ENCODE peak calls at places on chromosome X, in six cellular contexts. C is OCI-LY7; V is stimulated activated effector memory CD8-positive, alpha-beta T cell treated with anti-CD3 and anti-CD28 coated beads, Interleukin-12 subunit alpha, Interleukin-12 subunit beta, amount 100 ng/mL, for 72 hours; W is bronchial epithelial cell; G is heart right ventricle; R is activated naive CD8-positive, alpha-beta T cell treated with anti-CD3 and anti-CD28 coated beads, Interleukin-2, amount 50 U/mL, for 24 hours. P is an unnamed sample.

GRCh38 chrX:140817943-140818342 is 108.4 kb downstream of the LINC00632 start:
- DNase-seq in C (peak), V (no peak), W (peak), G (no peak), R (no peak), P (peak)

GRCh38 chrX:69102805-69103204 is 62.4 kb downstream of the PJA1 start:
- DNase-seq in C (no peak), V (no peak), W (no peak), G (no peak), R (no peak), P (no peak)

GRCh38 chrX:68894513-68895338 is 65.9 kb downstream of the EFNB1 start:
- DNase-seq in C (no peak), V (no peak), W (peak), G (peak), R (peak), P (peak)

GRCh38 chrX:72634321-72634720 is 61.7 kb upstream of the HDAC8 start:
- DNase-seq in C (no peak), V (no peak), W (no peak), G (no peak), R (no peak), P (peak)

GRCh38 chrX:33149085-33149484 is 62.3 kb downstream of the DMD start:
- DNase-seq in C (no peak), V (no peak), W (no peak), G (no peak), R (no peak), P (no peak)

GRCh38 chrX:38798956-38799355 is 2.3 kb upstream of the MID1IP1 start:
- DNase-seq in C (no peak), V (no peak), W (peak), G (no peak), R (no peak), P (peak)

GRCh38 chrX:1658083-1658463 is 43.2 kb downstream of the ASMT start:
- DNase-seq in C (no peak), V (no peak), W (no peak), G (no peak), R (no peak), P (no peak)

GRCh38 chrX:70549429-70549828 is 104.8 kb downstream of the DLG3 start:
- DNase-seq in C (no peak), V (no peak), W (no peak), G (no peak), R (no peak), P (no peak)

GRCh38 chrX:112235547-112235946 is 153.0 kb upstream of the TRPC5 start:
- DNase-seq in C (no peak), V (no peak), W (no peak), G (no peak), R (no peak), P (no peak)

GRCh38 chrX:9440116-9440844 is 24.6 kb upstream of the TBL1X start:
- DNase-seq in C (no peak), V (no peak), W (no peak), G (no peak), R (no peak), P (no peak)

GRCh38 chrX:155718964-155719586 is 106.3 kb upstream of the TMLHE start:
- DNase-seq in C (no peak), V (no peak), W (peak), G (peak), R (no peak), P (no peak)

GRCh38 chrX:109840585-109840984 is 107.5 kb upstream of the ACSL4 start:
- DNase-seq in C (no peak), V (no peak), W (peak), G (peak), R (peak), P (peak)

GRCh38 chrX:5656544-5656943 is 572.1 kb downstream of the NLGN4X start:
- DNase-seq in C (no peak), V (no peak), W (no peak), G (no peak), R (no peak), P (no peak)

GRCh38 chrX:148290041-148290440 is 210.4 kb upstream of the AFF2 start:
- DNase-seq in C (no peak), V (no peak), W (no peak), G (no peak), R (no peak), P (no peak)

GRCh38 chrX:102345916-102346315 is 93.9 kb downstream of the NXF2B start:
- DNase-seq in C (peak), V (peak), W (peak), G (peak), R (peak), P (peak)

GRCh38 chrX:108001218-108001814 is 19.1 kb upstream of the TEX13B start:
- DNase-seq in C (peak), V (no peak), W (peak), G (no peak), R (no peak), P (peak)

GRCh38 chrX:63503541-63503940 is 152.4 kb upstream of the SPIN4 start:
- DNase-seq in C (no peak), V (no peak), W (no peak), G (no peak), R (no peak), P (peak)

GRCh38 chrX:9604111-9604907 is 139.5 kb downstream of the TBL1X start:
- DNase-seq in C (no peak), V (no peak), W (no peak), G (peak), R (no peak), P (no peak)

GRCh38 chrX:69154051-69154450 is 11.2 kb downstream of the PJA1 start:
- DNase-seq in C (no peak), V (no peak), W (no peak), G (no peak), R (no peak), P (no peak)

GRCh38 chrX:39814391-39814790 is 283.4 kb downstream of the BCOR start:
- DNase-seq in C (peak), V (no peak), W (no peak), G (no peak), R (peak), P (peak)

GRCh38 chrX:63784902-63785692 is at the start of gene ARHGEF9:
- DNase-seq in C (no peak), V (no peak), W (no peak), G (peak), R (no peak), P (no peak)

GRCh38 chrX:22383988-22384387 is 111.3 kb downstream of the CBLL2 start:
- DNase-seq in C (no peak), V (no peak), W (no peak), G (no peak), R (no peak), P (no peak)

GRCh38 chrX:15854712-15855561 is at the start of gene AP1S2:
- DNase-seq in C (peak), V (peak), W (peak), G (peak), R (peak), P (peak)

GRCh38 chrX:39721570-39722279 is 376.0 kb downstream of the BCOR start:
- DNase-seq in C (no peak), V (no peak), W (no peak), G (no peak), R (no peak), P (no peak)

GRCh38 chrX:24899391-24899790 is 116.4 kb downstream of the ARX start:
- DNase-seq in C (no peak), V (no peak), W (no peak), G (no peak), R (no peak), P (no peak)

GRCh38 chrX:9340619-9341304 is 124.1 kb upstream of the TBL1X start:
- DNase-seq in C (peak), V (no peak), W (no peak), G (peak), R (no peak), P (peak)

GRCh38 chrX:38939067-38939466 is 137.8 kb downstream of the MID1IP1 start:
- DNase-seq in C (no peak), V (no peak), W (peak), G (no peak), R (no peak), P (no peak)

GRCh38 chrX:44343412-44343942 is at the start of gene EFHC2:
- DNase-seq in C (no peak), V (peak), W (no peak), G (peak), R (peak), P (peak)

GRCh38 chrX:29477878-29478277 is 737.5 kb upstream of the MAGEB2 start:
- DNase-seq in C (no peak), V (no peak), W (no peak), G (no peak), R (no peak), P (no peak)

GRCh38 chrX:71532078-71532752 is 689 bp upstream of the OGT start:
- DNase-seq in C (peak), V (no peak), W (peak), G (no peak), R (peak), P (peak)

GRCh38 chrX:12080265-12080664 is 58.0 kb upstream of the FRMPD4 start:
- DNase-seq in C (peak), V (no peak), W (peak), G (no peak), R (no peak), P (peak)

GRCh38 chrX:139596068-139596467 is 65.5 kb downstream of the F9 start:
- DNase-seq in C (no peak), V (no peak), W (no peak), G (no peak), R (no peak), P (no peak)

GRCh38 chrX:119181491-119181890 is 53.9 kb upstream of the KIAA1210 start:
- DNase-seq in C (no peak), V (no peak), W (peak), G (no peak), R (no peak), P (peak)

P was measured in PC-3.